ENCODE peak calls at places on chromosomes 11 and 22, in ten cellular contexts. F, X, A, E, W, T, J, V, U and Z are unnamed samples. For H3K4me1, the result is how much of the 10 kb centered on the place peaks cover.

GRCh38 chr11:129972596-129972995 is 30.0 kb downstream of the PRDM10 start:
- DNase-seq in F (no peak), X (no peak), A (no peak), E (no peak), W (no peak), T (no peak), J (no peak), V (no peak), U (no peak), Z (no peak)

GRCh38 chr22:46749682-46750529 is 11.9 kb upstream of the CERK start:
- DNase-seq in F (no peak), X (no peak), A (no peak), E (peak), W (no peak), T (no peak), J (no peak), V (no peak), U (no peak), Z (no peak)

GRCh38 chr11:62055970-62056369 is 67.8 kb upstream of the INCENP start:
- DNase-seq in F (no peak), X (no peak), A (no peak), E (no peak), W (no peak), T (no peak), J (peak), V (no peak), U (no peak), Z (no peak)

GRCh38 chr11:42800041-42800440 is 511.8 kb upstream of the API5 start:
- DNase-seq in F (no peak), X (no peak), A (no peak), E (no peak), W (no peak), T (no peak), J (no peak), V (no peak), U (no peak), Z (no peak)

GRCh38 chr11:123231263-123231662 is 36.2 kb upstream of the CLMP start:
- DNase-seq in F (peak), X (no peak), A (no peak), E (no peak), W (no peak), T (no peak), J (no peak), V (no peak), U (no peak), Z (no peak)

GRCh38 chr11:34860034-34860433 is 56.1 kb downstream of the APIP start:
- DNase-seq in F (no peak), X (no peak), A (no peak), E (no peak), W (no peak), T (peak), J (peak), V (no peak), U (no peak), Z (no peak)

GRCh38 chr22:24322522-24322921 is 51.9 kb downstream of the SPECC1L start:
- DNase-seq in F (no peak), X (no peak), A (no peak), E (no peak), W (no peak), T (no peak), J (no peak), V (no peak), U (no peak), Z (no peak)

GRCh38 chr11:57626895-57627294 is 22.8 kb downstream of the YPEL4 start:
- DNase-seq in F (no peak), X (no peak), A (no peak), E (no peak), W (no peak), T (no peak), J (no peak), V (no peak), U (no peak), Z (no peak)

GRCh38 chr11:107006076-107006833 is 12.0 kb downstream of the GUCY1A2 start:
- DNase-seq in F (no peak), X (no peak), A (no peak), E (no peak), W (no peak), T (no peak), J (no peak), V (no peak), U (no peak), Z (no peak)

GRCh38 chr11:72138821-72139390 is 3.4 kb downstream of the FOLR3 start:
- DNase-seq in F (no peak), X (no peak), A (no peak), E (peak), W (no peak), T (no peak), J (no peak), V (no peak), U (no peak), Z (no peak)

GRCh38 chr11:131370090-131370751 is at the start of gene NTM:
- DNase-seq in F (no peak), X (peak), A (no peak), E (no peak), W (no peak), T (peak), J (no peak), V (peak), U (no peak), Z (peak)

GRCh38 chr22:45505991-45506743 is 3.5 kb downstream of the FBLN1 start:
- DNase-seq in F (no peak), X (no peak), A (no peak), E (peak), W (no peak), T (no peak), J (peak), V (no peak), U (no peak), Z (no peak)

GRCh38 chr11:36427876-36428275 is 82.2 kb downstream of the TRAF6 start:
- DNase-seq in F (no peak), X (no peak), A (no peak), E (no peak), W (no peak), T (no peak), J (no peak), V (no peak), U (no peak), Z (no peak)

GRCh38 chr11:99505319-99505718 is 484.6 kb downstream of the CNTN5 start:
- DNase-seq in F (no peak), X (no peak), A (no peak), E (no peak), W (no peak), T (no peak), J (no peak), V (no peak), U (no peak), Z (no peak)

GRCh38 chr11:80727315-80727714 is 1286.5 kb upstream of the TENM4 start:
- DNase-seq in F (no peak), X (no peak), A (no peak), E (no peak), W (no peak), T (no peak), J (peak), V (no peak), U (no peak), Z (no peak)

GRCh38 chr11:119590651-119591308 is 138.2 kb downstream of the NECTIN1 start:
- DNase-seq in F (no peak), X (peak), A (no peak), E (no peak), W (no peak), T (no peak), J (peak), V (no peak), U (peak), Z (peak)

GRCh38 chr11:61279934-61280656 is 15.0 kb downstream of the VWCE start:
- DNase-seq in F (no peak), X (peak), A (no peak), E (peak), W (no peak), T (no peak), J (peak), V (no peak), U (no peak), Z (peak)

GRCh38 chr22:50460942-50461341 is 13.9 kb downstream of the SBF1 start:
- DNase-seq in F (no peak), X (peak), A (no peak), E (no peak), W (no peak), T (no peak), J (no peak), V (no peak), U (no peak), Z (no peak)

GRCh38 chr11:96168623-96169022 is 174.4 kb downstream of the MAML2 start:
- DNase-seq in F (peak), X (no peak), A (peak), E (no peak), W (no peak), T (peak), J (no peak), V (peak), U (no peak), Z (peak)

GRCh38 chr11:120658071-120658423 is 146.5 kb downstream of the GRIK4 start:
- DNase-seq in F (no peak), X (no peak), A (no peak), E (no peak), W (no peak), T (no peak), J (no peak), V (no peak), U (no peak), Z (no peak)

GRCh38 chr22:40000171-40000570 is 5.4 kb downstream of the FAM83F start:
- DNase-seq in F (no peak), X (no peak), A (no peak), E (peak), W (no peak), T (no peak), J (no peak), V (no peak), U (no peak), Z (no peak)

GRCh38 chr22:48103126-48103875 is 1340.9 kb downstream of the TBC1D22A start:
- DNase-seq in F (no peak), X (peak), A (no peak), E (no peak), W (no peak), T (no peak), J (no peak), V (no peak), U (no peak), Z (no peak)

GRCh38 chr11:69834811-69835800 is 15.9 kb upstream of the FGF3 start:
- DNase-seq in F (no peak), X (no peak), A (no peak), E (no peak), W (no peak), T (no peak), J (peak), V (no peak), U (no peak), Z (no peak)

GRCh38 chr11:1040428-1041148 is 4.1 kb upstream of the MUC6 start:
- DNase-seq in F (no peak), X (peak), A (no peak), E (peak), W (no peak), T (no peak), J (no peak), V (no peak), U (no peak), Z (no peak)

GRCh38 chr11:64250875-64251721 is at the start of gene PLCB3:
- DNase-seq in F (no peak), X (peak), A (peak), E (peak), W (no peak), T (no peak), J (peak), V (no peak), U (peak), Z (peak)

GRCh38 chr11:116164843-116165242 is 607.9 kb downstream of the BUD13 start:
- DNase-seq in F (no peak), X (no peak), A (no peak), E (no peak), W (no peak), T (no peak), J (peak), V (peak), U (no peak), Z (no peak)

GRCh38 chr11:22426915-22427314 is 88.7 kb downstream of the SLC17A6 start:
- DNase-seq in F (no peak), X (no peak), A (no peak), E (no peak), W (no peak), T (no peak), J (no peak), V (no peak), U (no peak), Z (no peak)

GRCh38 chr22:45208993-45209838 is 31.5 kb downstream of the KIAA0930 start:
- DNase-seq in F (no peak), X (no peak), A (no peak), E (peak), W (peak), T (no peak), J (peak), V (no peak), U (peak), Z (no peak)

GRCh38 chr11:109123811-109124787 is 297.9 kb upstream of the C11orf87 start:
- DNase-seq in F (no peak), X (no peak), A (no peak), E (no peak), W (no peak), T (no peak), J (peak), V (no peak), U (no peak), Z (peak)

GRCh38 chr22:23278883-23279675 is 98.8 kb downstream of the BCR start:
- DNase-seq in F (peak), X (peak), A (no peak), E (no peak), W (no peak), T (no peak), J (no peak), V (no peak), U (peak), Z (peak)

GRCh38 chr22:45454260-45454659 is 40.8 kb downstream of the RIBC2 start:
- DNase-seq in F (no peak), X (no peak), A (no peak), E (no peak), W (no peak), T (no peak), J (no peak), V (peak), U (no peak), Z (no peak)

GRCh38 chr11:79413258-79413657 is 27.6 kb downstream of the TENM4 start:
- DNase-seq in F (no peak), X (peak), A (peak), E (peak), W (peak), T (peak), J (peak), V (peak), U (no peak), Z (peak)

GRCh38 chr22:19686946-19687345 is 27.4 kb upstream of the SEPTIN5 start:
- DNase-seq in F (no peak), X (no peak), A (no peak), E (no peak), W (no peak), T (no peak), J (peak), V (no peak), U (peak), Z (no peak)

GRCh38 chr11:114243461-114244372 is 52.5 kb upstream of the NNMT start:
- DNase-seq in F (no peak), X (no peak), A (no peak), E (no peak), W (no peak), T (peak), J (no peak), V (no peak), U (peak), Z (no peak)

GRCh38 chr11:117979481-117980211 is 6.5 kb upstream of the IL10RA start:
- DNase-seq in F (no peak), X (no peak), A (no peak), E (no peak), W (no peak), T (no peak), J (peak), V (no peak), U (no peak), Z (no peak)

GRCh38 chr22:21688706-21689381 is 23.0 kb downstream of the PPIL2 start:
- DNase-seq in F (no peak), X (no peak), A (no peak), E (no peak), W (no peak), T (no peak), J (peak), V (no peak), U (peak), Z (no peak)

GRCh38 chr11:129117595-129118350 is 74.4 kb downstream of the ARHGAP32 start:
- DNase-seq in F (peak), X (peak), A (peak), E (no peak), W (no peak), T (no peak), J (peak), V (peak), U (peak), Z (no peak)

DNA sequence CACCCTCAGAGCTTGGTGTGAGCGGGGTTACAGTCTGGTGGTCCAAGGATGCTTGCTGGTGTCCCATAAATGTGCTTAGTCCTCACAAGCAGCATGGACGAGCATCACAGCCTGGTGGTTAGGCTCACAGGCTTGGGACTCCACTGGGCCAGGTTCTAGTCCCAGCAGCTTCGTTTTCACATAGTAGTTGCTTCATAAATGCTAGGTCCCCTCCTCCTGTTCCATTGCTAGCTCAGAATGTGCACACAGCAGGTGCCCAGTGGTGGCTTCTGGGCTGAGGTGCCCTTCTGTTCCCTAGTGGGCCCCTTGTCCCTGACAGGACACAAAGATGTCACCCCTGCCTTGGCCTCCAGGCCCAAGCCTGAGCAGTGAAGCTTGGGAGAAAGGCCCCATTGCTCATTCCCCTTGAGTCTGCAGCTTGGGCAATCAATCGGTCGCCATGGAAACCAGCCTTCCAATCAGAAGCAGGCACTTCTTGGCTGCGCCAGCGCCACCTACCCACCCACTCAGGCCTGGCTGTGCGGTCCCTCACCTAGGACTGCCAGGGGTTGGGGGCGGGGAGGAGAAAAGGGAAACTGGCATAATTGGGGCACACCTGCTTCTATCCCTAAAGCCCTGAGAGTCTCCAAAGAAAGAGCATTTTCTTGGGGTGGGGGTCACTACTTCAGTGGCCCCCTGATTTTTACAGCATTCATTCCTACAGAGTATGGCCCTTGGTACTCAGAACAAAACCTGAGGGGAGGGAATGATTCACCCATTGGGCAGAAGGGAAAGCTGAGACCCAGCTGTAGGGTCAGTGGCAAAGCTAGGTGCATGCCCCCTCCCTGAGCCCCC is 48.1 kb downstream of the CYTH4 start:
- DNase-seq in F (peak), X (peak), A (no peak), E (no peak), W (no peak), T (no peak), J (peak), V (no peak), U (peak), Z (peak)
- H3K4me1 ChIP-seq in F (half or more), X (under half), A (under half), E (under half), W (under half), T (under half), J (under half), V (under half), U (under half), Z (under half)

DNA sequence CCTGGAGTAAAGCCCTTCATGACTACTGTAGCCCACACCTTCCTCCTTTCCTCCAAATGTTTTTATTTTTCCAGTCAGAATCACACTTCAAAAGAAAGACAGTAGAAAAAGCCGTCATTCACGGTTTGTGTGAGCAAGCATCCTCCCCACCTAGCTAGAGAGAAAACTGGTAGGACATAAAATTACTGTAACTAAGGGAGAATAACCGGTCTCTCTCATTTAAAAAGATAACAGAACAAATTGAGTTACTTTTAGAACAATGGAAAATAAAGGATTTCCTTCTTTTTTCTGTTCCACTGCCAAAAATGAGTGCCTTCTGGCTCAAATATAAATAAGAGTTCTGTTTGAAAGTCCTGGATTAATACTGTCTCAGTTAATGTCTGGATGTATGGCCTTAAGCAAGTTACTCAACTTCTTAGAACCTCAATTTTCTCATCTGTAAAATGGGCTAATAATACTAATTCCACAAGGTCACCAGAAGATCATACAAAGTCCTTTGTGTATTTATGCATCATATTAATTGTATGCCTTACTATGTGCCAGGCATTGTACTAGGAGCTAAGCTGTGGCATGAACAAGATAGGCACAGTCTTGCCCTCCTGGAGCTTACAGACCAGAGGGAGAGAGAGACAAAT is 84.7 kb downstream of the ME3 start:
- DNase-seq in F (no peak), X (no peak), A (no peak), E (no peak), W (no peak), T (no peak), J (no peak), V (no peak), U (no peak), Z (no peak)
- TF ChIP-seq CTCF in F (no peak), X (no peak), A (no peak), E (no peak), W (no peak), T (no peak), J (no peak), V (no peak), U (no peak), Z (no peak)

GRCh38 chr11:104991994-104992393 is 23.6 kb upstream of the CASP4 start:
- DNase-seq in F (no peak), X (no peak), A (no peak), E (no peak), W (no peak), T (no peak), J (no peak), V (no peak), U (no peak), Z (no peak)
- H3K4me1 ChIP-seq in F (under half), X (under half), A (under half), E (under half), W (under half), T (under half), J (under half), V (under half), U (under half), Z (under half)

DNA sequence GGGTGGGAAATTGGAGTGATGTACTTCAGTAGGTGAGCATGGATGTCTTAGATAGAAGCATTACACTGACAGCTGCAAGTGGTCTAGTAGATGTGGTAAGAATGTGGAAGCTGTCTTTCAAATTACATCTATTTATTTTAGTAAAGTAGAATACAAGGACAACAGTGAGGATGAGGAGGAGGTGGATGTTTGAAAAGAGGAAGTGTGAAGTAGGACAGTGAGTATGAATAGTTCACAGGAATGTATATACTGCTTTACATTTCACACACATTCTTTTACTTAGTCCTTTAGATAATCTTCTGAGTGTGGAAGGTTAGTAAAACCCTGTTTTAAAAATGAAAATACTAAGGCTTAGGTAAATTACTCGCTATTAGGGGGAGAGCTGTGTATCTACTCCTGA is 64.3 kb downstream of the HIPK3 start:
- DNase-seq in F (no peak), X (no peak), A (no peak), E (no peak), W (no peak), T (no peak), J (no peak), V (no peak), U (no peak), Z (no peak)
- TF ChIP-seq CTCF in F (no peak), X (no peak), A (no peak), E (no peak), W (no peak), T (no peak), J (no peak), V (no peak), U (no peak), Z (no peak)

DNA sequence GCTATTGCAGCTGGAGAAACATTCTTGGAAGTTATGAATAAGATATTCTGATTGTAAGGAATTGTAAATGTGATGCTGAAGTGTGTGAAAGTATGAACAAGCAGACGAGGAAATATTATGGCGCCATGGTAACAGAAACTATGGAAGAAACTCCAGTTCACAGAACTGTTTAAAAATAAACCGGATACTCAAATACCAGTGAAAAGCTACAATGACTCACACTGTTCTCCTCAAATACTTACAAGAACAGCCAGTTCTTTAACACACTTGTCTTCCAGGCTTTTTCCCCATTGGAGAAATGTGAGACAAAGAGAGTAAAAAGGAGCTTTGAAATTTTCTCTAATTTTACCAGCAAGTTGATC is 76.7 kb upstream of the ARFGAP3 start:
- DNase-seq in F (peak), X (no peak), A (no peak), E (no peak), W (no peak), T (no peak), J (no peak), V (peak), U (no peak), Z (no peak)
- H3K4me1 ChIP-seq in F (half or more), X (half or more), A (under half), E (under half), W (half or more), T (half or more), J (under half), V (half or more), U (under half), Z (half or more)